ENCODE peak calls at places on chromosome 15, in ten cellular contexts. I is GM13977, Y is cardiac fibroblast, U is endothelial cell, J is AG09309, H is GM06990, V is hepatocyte, B is lower leg skin, C is HCT116, F is Peyer's patch. W is an unnamed sample.

GRCh38 chr15:27747997-27748396 is 351.1 kb downstream of the OCA2 start:
- DNase-seq in F (no peak), Y (no peak), B (no peak), V (no peak), U (no peak), C (no peak), H (no peak), J (no peak), I (no peak), W (no peak)

GRCh38 chr15:84023636-84024035 is 211.9 kb upstream of the GOLGA6L4 start:
- DNase-seq in Y (peak), C (peak), J (no peak), F (no peak), I (peak), B (no peak), U (peak), H (no peak), V (peak), W (no peak)

GRCh38 chr15:84398763-84399701 is 163.5 kb downstream of the GOLGA6L4 start:
- DNase-seq in J (no peak), C (no peak), U (no peak), F (no peak), I (no peak), B (peak), H (no peak), Y (no peak), V (no peak), W (no peak)

GRCh38 chr15:74598126-74598842 is 17.4 kb upstream of the CLK3 start:
- DNase-seq in F (peak), B (peak), J (no peak), V (peak), Y (peak), H (peak), I (peak), C (no peak), U (peak), W (peak)

GRCh38 chr15:68809517-68809916 is 11.2 kb downstream of the ANP32A start:
- DNase-seq in C (no peak), Y (no peak), B (no peak), J (no peak), F (no peak), I (no peak), U (no peak), H (no peak), V (no peak), W (no peak)

GRCh38 chr15:70278644-70279043 is 180.9 kb upstream of the TLE3 start:
- DNase-seq in H (no peak), Y (no peak), J (no peak), B (no peak), C (no peak), F (peak), I (no peak), V (no peak), U (no peak), W (no peak)

GRCh38 chr15:39075756-39076341 is 505.0 kb upstream of the THBS1 start:
- DNase-seq in J (no peak), I (no peak), Y (no peak), F (no peak), V (no peak), H (no peak), B (no peak), C (no peak), U (no peak), W (no peak)

GRCh38 chr15:66097151-66098018 is 156.2 kb downstream of the MEGF11 start:
- DNase-seq in J (no peak), H (no peak), Y (no peak), I (no peak), F (peak), C (no peak), V (no peak), U (no peak), B (no peak), W (no peak)

GRCh38 chr15:65066001-65066634 is 1.7 kb downstream of the RASL12 start:
- DNase-seq in U (no peak), H (no peak), V (no peak), B (no peak), C (no peak), I (no peak), J (no peak), Y (no peak), F (no peak), W (no peak)

GRCh38 chr15:55518641-55519040 is 10.6 kb upstream of the DNAAF4 start:
- DNase-seq in J (no peak), Y (no peak), C (no peak), F (no peak), I (no peak), V (no peak), H (no peak), U (no peak), B (no peak), W (no peak)
- TF ChIP-seq CTCF in J (peak), Y (peak), C (peak), F (no peak), I (no peak), V (peak), H (no peak), U (peak), B (no peak), W (no peak)

GRCh38 chr15:29440541-29440940 is 170.9 kb upstream of the NSMCE3 start:
- DNase-seq in U (no peak), I (no peak), J (no peak), V (no peak), F (no peak), Y (no peak), H (no peak), B (no peak), C (no peak), W (no peak)
- TF ChIP-seq CTCF in U (no peak), I (no peak), J (no peak), V (no peak), F (no peak), Y (no peak), H (no peak), B (no peak), C (no peak), W (no peak)

GRCh38 chr15:98957655-98958054 is 49.9 kb downstream of the PGPEP1L start:
- DNase-seq in B (no peak), H (no peak), U (no peak), J (no peak), F (no peak), C (no peak), Y (no peak), I (no peak), V (no peak), W (no peak)

GRCh38 chr15:98958076-98958475 is 49.5 kb downstream of the PGPEP1L start:
- DNase-seq in V (no peak), Y (no peak), H (no peak), I (no peak), U (no peak), J (no peak), B (no peak), C (no peak), F (no peak), W (no peak)

GRCh38 chr15:98955331-98955730 is 52.3 kb downstream of the PGPEP1L start:
- DNase-seq in Y (no peak), C (no peak), I (no peak), B (no peak), V (no peak), J (no peak), H (no peak), U (no peak), F (no peak), W (no peak)

GRCh38 chr15:98955980-98956723 is 51.4 kb downstream of the PGPEP1L start:
- DNase-seq in U (no peak), B (no peak), C (no peak), I (no peak), F (no peak), H (no peak), Y (no peak), V (no peak), J (no peak), W (no peak)

GRCh38 chr15:98956796-98957553 is 50.6 kb downstream of the PGPEP1L start:
- DNase-seq in F (no peak), C (no peak), Y (no peak), V (no peak), U (no peak), I (no peak), J (no peak), H (no peak), B (no peak), W (no peak)
- TF ChIP-seq CTCF in F (no peak), C (no peak), Y (no peak), V (no peak), U (no peak), I (no peak), J (no peak), H (no peak), B (no peak), W (no peak)

GRCh38 chr15:41811432-41812195 is 16.3 kb upstream of the JMJD7 start:
- DNase-seq in U (peak), C (peak), V (peak), J (peak), Y (peak), I (peak), H (peak), F (peak), B (peak), W (peak)

GRCh38 chr15:41809121-41809520 is 18.8 kb upstream of the JMJD7 start:
- DNase-seq in Y (no peak), F (no peak), C (no peak), H (no peak), I (no peak), J (no peak), U (no peak), V (no peak), B (no peak), W (no peak)

GRCh38 chr15:41809526-41810220 is 18.2 kb upstream of the JMJD7 start:
- DNase-seq in C (no peak), H (no peak), B (no peak), U (no peak), F (no peak), J (no peak), Y (no peak), I (no peak), V (no peak), W (no peak)

GRCh38 chr15:41812820-41813375 is 15.0 kb upstream of the JMJD7 start:
- DNase-seq in U (no peak), F (no peak), V (no peak), Y (no peak), C (no peak), H (no peak), J (no peak), B (no peak), I (no peak), W (no peak)

DNA sequence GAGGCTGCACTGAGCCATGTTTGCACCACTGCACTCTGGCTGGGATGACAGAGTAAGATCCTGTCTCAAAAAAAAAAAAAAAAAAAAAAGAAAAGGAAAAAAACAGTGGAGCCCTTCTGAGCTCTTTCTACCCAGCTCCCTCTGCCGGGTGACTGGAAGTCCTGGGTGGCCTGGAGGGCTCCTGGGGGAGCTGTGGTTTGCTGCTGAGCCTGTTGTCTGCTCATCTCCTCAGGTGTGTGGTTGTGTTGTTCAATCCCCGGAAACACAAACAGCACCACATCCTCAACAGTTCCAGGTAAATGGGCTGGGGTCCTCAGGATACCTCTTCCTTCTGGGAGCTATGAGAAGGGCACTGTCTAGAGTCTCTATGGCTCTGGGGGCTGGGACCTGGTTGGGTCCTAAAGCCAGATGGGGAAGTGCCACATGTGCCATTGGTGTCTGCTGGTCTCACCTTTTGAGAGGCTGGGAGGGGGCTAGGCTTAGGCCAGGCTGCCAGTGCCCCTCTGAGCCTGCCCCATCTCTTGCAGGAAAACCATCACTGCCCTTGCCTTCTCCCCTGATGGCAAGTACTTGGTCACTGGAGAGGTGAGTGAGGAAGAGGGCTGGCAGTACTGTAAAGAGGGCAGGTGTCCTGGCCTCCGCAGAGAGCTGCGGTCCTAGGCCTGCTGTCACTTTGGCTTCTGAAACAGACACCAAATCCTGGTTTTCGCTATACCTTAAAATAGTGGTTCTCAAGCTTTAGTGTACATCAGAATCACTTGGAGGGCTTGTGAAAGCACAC is 17.1 kb upstream of the JMJD7 start:
- DNase-seq in H (no peak), F (no peak), J (no peak), B (no peak), U (no peak), V (no peak), C (no peak), I (no peak), Y (no peak), W (no peak)
- TF ChIP-seq CTCF in H (peak), F (no peak), J (no peak), B (no peak), U (no peak), V (no peak), C (no peak), I (no peak), Y (no peak), W (no peak)

GRCh38 chr15:46502668-46503067 is 867.8 kb downstream of the SQOR start:
- DNase-seq in B (no peak), V (no peak), J (no peak), H (no peak), Y (no peak), C (no peak), F (no peak), U (no peak), I (no peak), W (no peak)
- TF ChIP-seq CTCF in B (no peak), V (peak), J (no peak), H (no peak), Y (peak), C (no peak), F (no peak), U (no peak), I (no peak), W (no peak)

GRCh38 chr15:67397139-67397538 is 123.8 kb upstream of the C15orf61 start:
- DNase-seq in C (no peak), V (no peak), B (no peak), Y (no peak), J (no peak), H (no peak), F (no peak), I (no peak), U (no peak), W (no peak)
- TF ChIP-seq CTCF in C (peak), V (peak), B (no peak), Y (no peak), J (no peak), H (no peak), F (no peak), I (no peak), U (no peak), W (no peak)

DNA sequence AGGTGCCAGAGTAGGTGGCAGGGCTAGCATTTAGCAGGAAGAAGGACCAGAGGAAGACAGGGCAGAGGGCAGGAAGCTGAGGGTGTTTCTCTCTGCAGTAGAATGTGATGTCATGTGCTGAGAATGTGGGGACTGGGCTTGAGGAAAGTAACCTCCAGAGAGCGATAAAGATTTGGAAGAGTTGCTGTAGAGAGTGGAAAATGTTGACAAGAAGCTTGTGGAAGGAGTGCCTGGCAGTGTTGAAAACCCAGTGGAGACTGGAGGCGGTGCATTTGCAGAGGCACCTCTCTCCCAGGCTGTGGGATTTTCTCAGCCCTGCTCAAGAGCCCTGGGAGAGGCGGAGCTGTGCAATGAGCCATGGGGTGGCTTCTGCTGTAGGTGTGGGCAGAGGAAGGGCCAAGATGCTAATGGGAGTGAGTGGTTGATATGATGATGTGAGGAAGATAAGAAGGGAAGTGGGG is 54.8 kb downstream of the MESD start:
- DNase-seq in F (no peak), J (no peak), Y (peak), U (peak), B (no peak), I (no peak), C (no peak), H (no peak), V (peak), W (no peak)
- TF ChIP-seq CTCF in F (no peak), J (no peak), Y (no peak), U (no peak), B (no peak), I (no peak), C (no peak), H (no peak), V (no peak), W (no peak)

GRCh38 chr15:35695002-35695401 is 149.0 kb upstream of the DPH6 start:
- DNase-seq in C (no peak), Y (no peak), I (no peak), F (no peak), H (no peak), J (no peak), U (no peak), B (no peak), V (no peak), W (no peak)

GRCh38 chr15:35696767-35697231 is 150.8 kb upstream of the DPH6 start:
- DNase-seq in J (no peak), C (peak), B (no peak), F (no peak), H (no peak), I (no peak), U (no peak), V (peak), Y (peak), W (no peak)

GRCh38 chr15:35698331-35698730 is 152.4 kb upstream of the DPH6 start:
- DNase-seq in Y (no peak), U (no peak), J (no peak), H (no peak), V (no peak), C (no peak), B (no peak), I (no peak), F (no peak), W (no peak)

GRCh38 chr15:35698978-35699377 is 153.0 kb upstream of the DPH6 start:
- DNase-seq in H (no peak), V (no peak), Y (no peak), F (no peak), I (no peak), J (no peak), C (no peak), U (no peak), B (no peak), W (no peak)

DNA sequence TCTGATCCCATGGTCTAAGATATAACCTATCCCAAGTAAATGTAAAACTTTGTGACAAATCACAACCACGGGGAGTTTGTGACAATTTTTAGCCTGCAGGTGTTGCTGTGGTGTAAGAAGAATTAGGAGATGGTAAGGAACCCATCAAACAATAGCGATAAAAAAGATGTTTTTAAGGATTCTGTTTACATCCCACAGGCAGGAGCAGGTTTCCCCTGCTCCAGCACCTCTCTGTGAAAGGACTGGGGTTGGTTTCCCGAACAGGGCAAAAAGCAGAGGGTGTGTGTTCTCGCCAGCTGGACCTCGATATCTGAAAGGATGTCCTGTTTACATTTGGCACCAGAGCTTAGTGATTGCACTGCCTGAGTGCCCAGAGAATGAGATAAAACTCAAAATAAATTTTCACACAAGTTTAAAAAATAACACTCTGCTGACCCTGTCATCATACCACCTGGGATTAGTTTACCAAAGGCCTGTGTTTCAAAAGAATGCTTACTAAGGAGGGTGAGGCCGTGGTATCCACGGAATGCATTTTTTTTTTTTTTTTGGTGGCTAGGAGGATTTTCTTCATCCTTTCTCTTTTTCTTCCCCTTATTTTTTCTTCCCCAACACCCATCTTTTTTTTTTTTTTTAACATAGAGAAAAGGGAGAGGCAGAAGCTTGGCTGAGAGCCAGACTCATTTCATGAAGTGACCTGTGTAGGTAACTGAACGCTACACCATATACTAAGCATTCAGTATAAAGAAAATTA is 151.8 kb upstream of the DPH6 start:
- DNase-seq in U (peak), C (no peak), I (no peak), F (no peak), H (no peak), Y (peak), B (no peak), J (peak), V (peak), W (no peak)
- TF ChIP-seq CTCF in U (no peak), C (peak), I (no peak), F (no peak), H (no peak), Y (no peak), B (no peak), J (peak), V (no peak), W (no peak)